ENCODE peak calls at places on chromosomes 11 and 22, in five cellular contexts. One of them, this sample, is unnamed.

GRCh38 chr22:48851933-48852549 is 975.6 kb downstream of the BRD1 start:
- DNase-seq in CD8-positive, alpha-beta memory T cell: no peak
- DNase-seq in GM23248: no peak
- DNase-seq in sigmoid colon: peak; percentile 40
- DNase-seq in NCI-H774: no peak
- DNase-seq in this sample: no peak

GRCh38 chr11:46385169-46386004 is 3.9 kb downstream of the MDK start:
- DNase-seq in sigmoid colon: no peak
- DNase-seq in GM23248: no peak
- DNase-seq in CD8-positive, alpha-beta memory T cell: no peak
- DNase-seq in NCI-H774: no peak
- DNase-seq in this sample: no peak

GRCh38 chr11:88175004-88175706 is at the start of gene RAB38:
- DNase-seq in sigmoid colon: peak; percentile 70
- DNase-seq in GM23248: peak; percentile 41
- DNase-seq in NCI-H774: peak; percentile 31
- DNase-seq in CD8-positive, alpha-beta memory T cell: no peak
- DNase-seq in this sample: peak; percentile 83

GRCh38 chr11:78019808-78020207 is 3.3 kb downstream of the KCTD14 start:
- DNase-seq in GM23248: no peak
- DNase-seq in CD8-positive, alpha-beta memory T cell: no peak
- DNase-seq in NCI-H774: no peak
- DNase-seq in sigmoid colon: no peak
- DNase-seq in this sample: no peak

GRCh38 chr22:40387758-40388157 is 17.4 kb downstream of the SGSM3 start:
- DNase-seq in sigmoid colon: no peak
- DNase-seq in NCI-H774: no peak
- DNase-seq in GM23248: no peak
- DNase-seq in CD8-positive, alpha-beta memory T cell: no peak
- DNase-seq in this sample: no peak

GRCh38 chr11:72573380-72573949 is 100.8 kb downstream of the PDE2A start:
- DNase-seq in CD8-positive, alpha-beta memory T cell: no peak
- DNase-seq in GM23248: peak; percentile 62
- DNase-seq in NCI-H774: no peak
- DNase-seq in sigmoid colon: no peak
- DNase-seq in this sample: peak; percentile 23

GRCh38 chr11:114207096-114207495 is 89.1 kb upstream of the NNMT start:
- DNase-seq in GM23248: no peak
- DNase-seq in sigmoid colon: no peak
- DNase-seq in NCI-H774: no peak
- DNase-seq in CD8-positive, alpha-beta memory T cell: no peak
- DNase-seq in this sample: no peak

GRCh38 chr11:70111269-70112016 is 33.3 kb downstream of the ANO1 start:
- DNase-seq in NCI-H774: no peak
- DNase-seq in CD8-positive, alpha-beta memory T cell: no peak
- DNase-seq in GM23248: peak; percentile 72
- DNase-seq in sigmoid colon: no peak
- DNase-seq in this sample: no peak

GRCh38 chr11:24859801-24860300 is 363.0 kb downstream of the LUZP2 start:
- DNase-seq in GM23248: no peak
- DNase-seq in sigmoid colon: no peak
- DNase-seq in CD8-positive, alpha-beta memory T cell: no peak
- DNase-seq in NCI-H774: no peak
- DNase-seq in this sample: no peak

GRCh38 chr11:14308114-14308896 is 50.7 kb downstream of the RRAS2 start:
- DNase-seq in GM23248: peak; percentile 74
- DNase-seq in sigmoid colon: no peak
- DNase-seq in NCI-H774: peak; percentile 12
- DNase-seq in CD8-positive, alpha-beta memory T cell: no peak
- DNase-seq in this sample: peak; percentile 17

GRCh38 chr11:2272241-2272945 is 2.0 kb upstream of the ASCL2 start:
- DNase-seq in NCI-H774: no peak
- DNase-seq in CD8-positive, alpha-beta memory T cell: no peak
- DNase-seq in GM23248: no peak
- DNase-seq in sigmoid colon: peak; percentile 50
- DNase-seq in this sample: no peak

GRCh38 chr11:95897731-95898130 is 26.2 kb downstream of the MTMR2 start:
- DNase-seq in sigmoid colon: no peak
- DNase-seq in NCI-H774: no peak
- DNase-seq in GM23248: peak; percentile 60
- DNase-seq in CD8-positive, alpha-beta memory T cell: no peak
- DNase-seq in this sample: no peak

GRCh38 chr11:18707811-18708340 is 9.3 kb downstream of the TMEM86A start:
- DNase-seq in GM23248: no peak
- DNase-seq in sigmoid colon: no peak
- DNase-seq in NCI-H774: no peak
- DNase-seq in CD8-positive, alpha-beta memory T cell: no peak
- DNase-seq in this sample: no peak

GRCh38 chr11:73982595-73982989 is at the start of gene UCP2:
- DNase-seq in sigmoid colon: peak; percentile 92
- DNase-seq in NCI-H774: peak; percentile 92
- DNase-seq in CD8-positive, alpha-beta memory T cell: peak; percentile 81
- DNase-seq in GM23248: peak; percentile 91
- DNase-seq in this sample: peak; percentile 90